ENCODE peak calls at places on chromosome 12, in ten cellular contexts. Z is HCT116, V is stomach, S is sigmoid colon, K is breast epithelium, L is transverse colon, W is HepG2, Y is K562, D is spleen, F is prostate gland. E is an unnamed sample.

GRCh38 chr12:104612381-104612780 is 155.6 kb downstream of the CHST11 start:
- DNase-seq in Z (no peak), V (no peak), S (no peak), K (no peak), L (no peak), W (no peak), Y (no peak), D (no peak), F (no peak), E (no peak)

GRCh38 chr12:26630546-26631027 is 202.4 kb downstream of the ITPR2 start:
- DNase-seq in Z (no peak), V (no peak), S (peak), K (no peak), L (no peak), W (peak), Y (no peak), D (no peak), F (no peak), E (no peak)

GRCh38 chr12:62252576-62252975 is 7.6 kb upstream of the USP15 start:
- DNase-seq in Z (no peak), V (no peak), S (no peak), K (no peak), L (no peak), W (no peak), Y (no peak), D (no peak), F (no peak), E (no peak)

GRCh38 chr12:92357584-92358261 is 212.1 kb upstream of the BTG1 start:
- DNase-seq in Z (no peak), V (no peak), S (no peak), K (no peak), L (no peak), W (no peak), Y (peak), D (no peak), F (no peak), E (no peak)

GRCh38 chr12:14171111-14171510 is 189.7 kb upstream of the GRIN2B start:
- DNase-seq in Z (no peak), V (no peak), S (no peak), K (no peak), L (no peak), W (no peak), Y (no peak), D (no peak), F (no peak), E (no peak)

GRCh38 chr12:124411291-124411878 is 116.5 kb downstream of the RFLNA start:
- DNase-seq in Z (no peak), V (no peak), S (peak), K (no peak), L (peak), W (no peak), Y (no peak), D (no peak), F (no peak), E (no peak)

GRCh38 chr12:71426648-71427047 is 12.9 kb upstream of the LGR5 start:
- DNase-seq in Z (no peak), V (no peak), S (no peak), K (no peak), L (no peak), W (no peak), Y (no peak), D (no peak), F (no peak), E (no peak)

GRCh38 chr12:91603060-91603459 is 420.4 kb upstream of the DCN start:
- DNase-seq in Z (no peak), V (no peak), S (no peak), K (no peak), L (no peak), W (no peak), Y (no peak), D (no peak), F (no peak), E (no peak)

GRCh38 chr12:9347328-9348127 is 139.3 kb upstream of the PZP start:
- DNase-seq in Z (peak), V (no peak), S (no peak), K (no peak), L (no peak), W (no peak), Y (no peak), D (no peak), F (no peak), E (no peak)

GRCh38 chr12:54262403-54262925 is 17.5 kb downstream of the CBX5 start:
- DNase-seq in Z (no peak), V (no peak), S (no peak), K (no peak), L (no peak), W (no peak), Y (peak), D (no peak), F (no peak), E (no peak)

GRCh38 chr12:121568971-121569808 is 11.6 kb downstream of the KDM2B start:
- DNase-seq in Z (no peak), V (no peak), S (peak), K (no peak), L (peak), W (no peak), Y (no peak), D (no peak), F (no peak), E (no peak)

GRCh38 chr12:50287271-50287670 is 4.0 kb upstream of the LIMA1 start:
- DNase-seq in Z (no peak), V (no peak), S (no peak), K (no peak), L (no peak), W (no peak), Y (no peak), D (no peak), F (no peak), E (no peak)

GRCh38 chr12:50283924-50284236 is 560 bp upstream of the LIMA1 start:
- DNase-seq in Z (no peak), V (no peak), S (no peak), K (no peak), L (no peak), W (no peak), Y (peak), D (no peak), F (no peak), E (no peak)

GRCh38 chr12:50285253-50285652 is 1.9 kb upstream of the LIMA1 start:
- DNase-seq in Z (no peak), V (no peak), S (no peak), K (no peak), L (no peak), W (no peak), Y (no peak), D (no peak), F (no peak), E (no peak)

GRCh38 chr12:50282581-50283229 is 615 bp downstream of the LIMA1 start:
- DNase-seq in Z (no peak), V (no peak), S (no peak), K (no peak), L (peak), W (no peak), Y (no peak), D (no peak), F (peak), E (no peak)

GRCh38 chr12:50283230-50283923 is at the start of gene LIMA1:
- DNase-seq in Z (peak), V (peak), S (peak), K (peak), L (peak), W (peak), Y (peak), D (peak), F (peak), E (peak)
- TF ChIP-seq POLR2A in Z (peak), V (peak), S (peak), K (no peak), L (peak), W (peak), Y (peak), D (peak), F (peak), E (no peak)

GRCh38 chr12:116426391-116427136 is 132.6 kb upstream of the MAP1LC3B2 start:
- DNase-seq in Z (peak), V (no peak), S (peak), K (peak), L (peak), W (no peak), Y (peak), D (no peak), F (no peak), E (peak)
- TF ChIP-seq POLR2AphosphoS5 in Z (peak), V (peak), S (peak), K (peak), L (peak), W (no peak), Y (peak), D (no peak), F (no peak), E (no peak)

GRCh38 chr12:57476162-57476992 is 3.3 kb downstream of the ARHGAP9 start:
- DNase-seq in Z (no peak), V (peak), S (no peak), K (no peak), L (peak), W (no peak), Y (no peak), D (peak), F (no peak), E (no peak)
- H3K27ac ChIP-seq in Z (no peak), V (peak), S (no peak), K (no peak), L (peak), W (no peak), Y (no peak), D (peak), F (no peak), E (no peak)

GRCh38 chr12:108564724-108565123 is 2.3 kb downstream of the ISCU start:
- DNase-seq in Z (no peak), V (no peak), S (no peak), K (no peak), L (no peak), W (no peak), Y (peak), D (no peak), F (no peak), E (no peak)

GRCh38 chr12:108563804-108564151 is 1.4 kb downstream of the ISCU start:
- DNase-seq in Z (no peak), V (no peak), S (no peak), K (no peak), L (no peak), W (no peak), Y (no peak), D (no peak), F (no peak), E (no peak)

GRCh38 chr12:108561852-108562347 is 496 bp upstream of the ISCU start:
- DNase-seq in Z (peak), V (no peak), S (no peak), K (no peak), L (no peak), W (no peak), Y (no peak), D (no peak), F (no peak), E (no peak)

GRCh38 chr12:108562348-108563134 is at the start of gene ISCU:
- DNase-seq in Z (peak), V (peak), S (peak), K (peak), L (peak), W (peak), Y (peak), D (peak), F (peak), E (peak)

GRCh38 chr12:108563135-108563803 is 873 bp downstream of the ISCU start:
- DNase-seq in Z (peak), V (peak), S (peak), K (peak), L (peak), W (peak), Y (peak), D (peak), F (peak), E (peak)
- TF ChIP-seq POLR2A in Z (no peak), V (no peak), S (peak), K (no peak), L (peak), W (peak), Y (no peak), D (no peak), F (no peak), E (peak)

GRCh38 chr12:11653215-11653753 is 3.8 kb downstream of the ETV6 start:
- DNase-seq in Z (no peak), V (no peak), S (no peak), K (no peak), L (peak), W (no peak), Y (no peak), D (no peak), F (no peak), E (no peak)
- TF ChIP-seq POLR2AphosphoS5 in Z (no peak), V (no peak), S (no peak), K (no peak), L (no peak), W (no peak), Y (no peak), D (no peak), F (no peak), E (no peak)